ENCODE peak calls at places on chromosomes 12 and 14, in four cellular contexts. G is lung, A is fibroblast of the aortic adventitia, J is adipocyte. M is an unnamed sample.

GRCh38 chr14:101810897-101811620 is 49.5 kb downstream of the PPP2R5C start:
- DNase-seq in J (peak), A (peak), G (no peak), M (no peak)

GRCh38 chr12:90076851-90077319 is 368.2 kb upstream of the ATP2B1 start:
- DNase-seq in J (no peak), A (no peak), G (no peak), M (no peak)

GRCh38 chr14:80996049-80996901 is 40.9 kb downstream of the TSHR start:
- DNase-seq in A (peak), G (no peak), J (peak), M (peak)

GRCh38 chr12:23083267-23083666 is 458.3 kb downstream of the ETNK1 start:
- DNase-seq in A (peak), J (no peak), G (no peak), M (no peak)

GRCh38 chr12:3049596-3050314 is 27.4 kb upstream of the TSPAN9 start:
- DNase-seq in J (no peak), A (no peak), G (no peak), M (peak)

GRCh38 chr12:130049666-130050065 is 112.6 kb upstream of the FZD10 start:
- DNase-seq in G (no peak), J (no peak), A (no peak), M (no peak)

GRCh38 chr14:22163051-22163450 is 426.0 kb downstream of the DAD1 start:
- DNase-seq in A (no peak), G (no peak), J (no peak), M (peak)

GRCh38 chr14:61561144-61561543 is 134.2 kb upstream of the HIF1A start:
- DNase-seq in J (peak), G (no peak), A (peak), M (no peak)

GRCh38 chr14:89227490-89227834 is 189.6 kb downstream of the FOXN3 start:
- DNase-seq in A (no peak), G (no peak), J (no peak), M (no peak)

GRCh38 chr12:121167232-121167820 is 34.6 kb downstream of the P2RX7 start:
- DNase-seq in G (no peak), A (peak), J (peak), M (no peak)

GRCh38 chr12:97276198-97276580 is 186.4 kb upstream of the RMST start:
- DNase-seq in J (no peak), A (no peak), G (no peak), M (no peak)

GRCh38 chr12:130220361-130220760 is 58.1 kb downstream of the FZD10 start:
- DNase-seq in G (no peak), A (no peak), J (no peak), M (no peak)

GRCh38 chr12:27158322-27158721 is 75.9 kb upstream of the C12orf71 start:
- DNase-seq in G (no peak), J (no peak), A (no peak), M (no peak)

GRCh38 chr12:52370906-52371608 is 3.8 kb upstream of the KRT85 start:
- DNase-seq in J (peak), A (peak), G (no peak), M (no peak)

GRCh38 chr14:73025544-73025943 is 1.4 kb downstream of the ZFYVE1 start:
- DNase-seq in J (peak), G (no peak), A (peak), M (no peak)

GRCh38 chr12:33438890-33439586 is 581 bp downstream of the SYT10 start:
- DNase-seq in A (peak), G (no peak), J (no peak), M (no peak)

GRCh38 chr12:124774462-124775167 is 89.0 kb downstream of the SCARB1 start:
- DNase-seq in A (peak), G (no peak), J (peak), M (peak)

GRCh38 chr12:97968641-97969171 is 506.1 kb downstream of the RMST start:
- DNase-seq in G (no peak), A (no peak), J (no peak), M (no peak)

GRCh38 chr14:99137001-99137700 is 134.8 kb downstream of the BCL11B start:
- DNase-seq in A (no peak), G (peak), J (no peak), M (no peak)

GRCh38 chr14:67517083-67517482 is 16.0 kb upstream of the PLEKHH1 start:
- DNase-seq in J (peak), A (peak), G (no peak), M (no peak)

GRCh38 chr12:79016181-79016580 is 151.6 kb downstream of the SYT1 start:
- DNase-seq in A (no peak), G (no peak), J (no peak), M (no peak)

GRCh38 chr12:41629606-41630005 is 441.5 kb downstream of the PDZRN4 start:
- DNase-seq in J (no peak), A (no peak), G (no peak), M (no peak)

GRCh38 chr12:93653712-93654111 is 23.5 kb upstream of the CRADD start:
- DNase-seq in A (no peak), J (no peak), G (no peak), M (no peak)

GRCh38 chr14:104212206-104213095 is 74.1 kb downstream of the KIF26A start:
- DNase-seq in A (no peak), G (no peak), J (no peak), M (no peak)

GRCh38 chr12:111846016-111846415 is 4.0 kb downstream of the MAPKAPK5 start:
- DNase-seq in G (no peak), A (peak), J (no peak), M (no peak)

GRCh38 chr14:101183376-101184103 is 280.0 kb upstream of the RTL1 start:
- DNase-seq in G (peak), A (no peak), J (no peak), M (peak)

DNA sequence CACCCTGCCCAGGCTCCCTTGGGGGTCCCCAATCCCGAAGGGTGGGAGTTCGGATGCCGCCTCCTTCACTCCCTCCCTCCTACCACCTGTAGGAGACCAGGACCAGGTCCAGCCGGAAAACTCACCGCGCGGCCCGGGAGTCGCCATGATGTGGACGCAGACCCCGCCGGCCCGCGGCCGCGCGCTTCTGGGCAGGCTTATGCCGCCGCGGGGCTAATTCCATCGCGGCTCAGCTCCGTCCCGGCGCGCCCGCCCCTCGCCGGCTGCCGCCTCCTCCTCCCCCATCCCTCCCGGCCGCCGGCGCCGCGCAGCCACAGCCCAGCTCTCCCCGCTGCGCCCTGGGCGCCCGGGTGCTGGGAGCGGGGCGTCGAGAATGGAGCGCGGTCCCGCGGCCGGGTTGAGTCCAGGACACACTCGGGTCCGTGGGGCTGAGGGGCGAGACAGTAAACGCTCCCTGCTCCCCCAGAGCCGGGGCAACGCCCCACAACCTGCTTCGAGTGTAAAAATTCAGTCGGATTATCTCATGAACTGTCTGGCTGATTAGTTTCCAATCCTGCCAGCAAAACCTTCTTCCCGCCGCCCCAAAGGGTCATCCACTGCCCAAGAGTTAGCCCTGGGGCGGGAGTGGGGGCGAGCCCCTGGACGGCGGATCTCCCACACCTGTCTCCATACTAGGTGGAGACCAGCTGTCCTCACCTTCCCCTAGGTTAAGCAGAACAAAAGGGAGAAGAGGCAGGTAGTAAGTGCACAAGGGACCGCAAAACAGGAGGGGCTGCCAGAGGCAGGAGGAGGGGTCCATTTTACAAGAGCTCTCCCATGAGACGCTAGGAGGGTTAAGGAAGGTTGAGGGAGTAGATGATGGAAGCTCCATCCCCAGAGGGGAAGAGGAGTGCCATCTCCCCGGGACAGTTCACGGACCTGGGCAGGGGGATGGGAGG is at the start of gene ANO2:
- DNase-seq in A (no peak), G (no peak), J (peak), M (peak)
- H3K4me3 ChIP-seq in A (peak), G (no peak), J (peak), M (peak)

GRCh38 chr12:123571343-123571813 is 13.0 kb upstream of the TMED2 start:
- DNase-seq in J (peak), A (peak), G (peak), M (peak)
- H3K4me3 ChIP-seq in J (no peak), A (no peak), G (no peak), M (no peak)

GRCh38 chr14:91398192-91398591 is 19.4 kb downstream of the CCDC88C start:
- DNase-seq in J (no peak), G (no peak), A (no peak), M (no peak)

GRCh38 chr14:91401751-91402150 is 15.9 kb downstream of the CCDC88C start:
- DNase-seq in A (no peak), G (no peak), J (no peak), M (no peak)

GRCh38 chr14:91398707-91399106 is 18.9 kb downstream of the CCDC88C start:
- DNase-seq in J (no peak), A (no peak), G (no peak), M (no peak)

GRCh38 chr14:91400696-91401095 is 16.9 kb downstream of the CCDC88C start:
- DNase-seq in G (no peak), J (no peak), A (peak), M (no peak)

DNA sequence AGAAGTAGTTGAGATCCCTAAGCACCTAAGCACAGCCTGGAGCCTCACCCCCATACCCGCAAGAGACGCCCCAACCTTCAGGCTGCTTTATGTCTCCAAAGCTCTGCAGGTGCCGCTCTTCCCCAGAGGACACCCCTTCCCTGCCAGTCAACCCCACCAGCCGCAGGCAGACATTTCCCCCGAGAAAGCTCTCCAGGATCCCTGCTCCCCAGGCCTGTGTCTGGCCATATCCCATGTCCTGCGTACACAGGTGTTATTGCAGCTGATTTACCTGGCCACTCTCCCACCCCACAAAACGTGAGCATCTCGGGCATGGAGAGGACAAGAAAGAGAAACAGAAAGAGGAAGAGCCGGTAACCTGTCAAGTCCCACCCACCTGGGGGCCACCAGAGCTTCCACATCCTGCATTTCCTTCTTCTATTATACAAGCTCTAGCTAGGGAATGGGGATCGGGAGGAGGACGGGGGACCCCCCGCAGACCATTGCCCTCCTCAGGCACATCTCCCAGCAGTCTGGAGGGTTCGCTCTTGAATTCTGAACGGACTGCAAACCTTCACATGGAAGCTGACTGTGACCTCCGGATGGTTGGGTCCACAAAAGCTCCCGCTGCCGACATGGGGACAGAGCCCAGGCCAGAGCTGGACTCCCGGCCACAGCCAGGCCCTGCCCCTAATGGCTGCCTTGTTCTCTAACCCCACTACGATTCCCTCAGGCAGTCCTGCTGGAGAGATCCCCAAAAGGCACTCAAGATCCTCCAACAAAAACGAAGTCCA is 17.6 kb downstream of the CCDC88C start:
- DNase-seq in A (no peak), G (no peak), J (no peak), M (no peak)
- H3K4me3 ChIP-seq in A (no peak), G (no peak), J (no peak), M (no peak)

DNA sequence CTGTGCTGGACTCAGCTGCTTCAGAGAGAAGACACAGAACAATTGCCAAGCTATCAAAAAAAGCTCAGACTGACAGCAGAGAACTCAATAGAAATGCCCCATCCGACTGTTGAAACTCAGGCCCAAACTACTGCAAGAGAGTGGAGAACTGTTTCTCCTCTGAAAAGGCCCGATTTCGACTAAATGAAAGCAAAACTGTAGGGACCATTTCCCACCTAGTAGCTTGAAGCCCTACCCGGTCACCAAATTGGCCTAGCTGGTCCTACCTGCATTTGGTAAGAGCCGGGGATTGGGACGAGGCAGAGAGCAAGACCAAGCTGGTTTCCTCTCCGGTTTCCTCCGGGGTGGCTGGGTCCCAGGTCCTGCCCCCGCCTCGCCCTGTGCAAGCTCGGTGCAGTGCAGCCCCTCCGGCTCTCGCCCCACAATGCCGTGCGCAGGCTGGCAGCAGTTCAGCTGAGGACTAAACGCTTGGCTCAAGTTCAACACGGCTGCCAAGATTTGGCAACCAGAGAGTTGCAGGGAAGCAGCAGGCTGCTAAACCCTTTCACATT is 1180.6 kb downstream of the VRK1 start:
- DNase-seq in J (no peak), G (peak), A (peak), M (peak)
- H3K4me3 ChIP-seq in J (peak), G (no peak), A (peak), M (peak)

GRCh38 chr14:74954232-74954946 is 1.0 kb downstream of the PGF start:
- DNase-seq in G (no peak), J (no peak), A (no peak), M (peak)
- H3K4me3 ChIP-seq in G (peak), J (peak), A (peak), M (peak)

GRCh38 chr12:108634225-108634795 is 616 bp upstream of the SELPLG start:
- DNase-seq in A (no peak), G (peak), J (no peak), M (no peak)
- H3K4me3 ChIP-seq in A (no peak), G (no peak), J (no peak), M (no peak)

GRCh38 chr12:57783466-57783801 is 847 bp downstream of the TSFM start:
- DNase-seq in J (no peak), G (no peak), A (no peak), M (no peak)
- H3K4me3 ChIP-seq in J (peak), G (peak), A (peak), M (peak)

GRCh38 chr14:51862839-51863235 is 2.4 kb downstream of the GNG2 start:
- DNase-seq in G (no peak), J (no peak), A (no peak), M (no peak)
- H3K4me3 ChIP-seq in G (no peak), J (peak), A (no peak), M (no peak)

DNA sequence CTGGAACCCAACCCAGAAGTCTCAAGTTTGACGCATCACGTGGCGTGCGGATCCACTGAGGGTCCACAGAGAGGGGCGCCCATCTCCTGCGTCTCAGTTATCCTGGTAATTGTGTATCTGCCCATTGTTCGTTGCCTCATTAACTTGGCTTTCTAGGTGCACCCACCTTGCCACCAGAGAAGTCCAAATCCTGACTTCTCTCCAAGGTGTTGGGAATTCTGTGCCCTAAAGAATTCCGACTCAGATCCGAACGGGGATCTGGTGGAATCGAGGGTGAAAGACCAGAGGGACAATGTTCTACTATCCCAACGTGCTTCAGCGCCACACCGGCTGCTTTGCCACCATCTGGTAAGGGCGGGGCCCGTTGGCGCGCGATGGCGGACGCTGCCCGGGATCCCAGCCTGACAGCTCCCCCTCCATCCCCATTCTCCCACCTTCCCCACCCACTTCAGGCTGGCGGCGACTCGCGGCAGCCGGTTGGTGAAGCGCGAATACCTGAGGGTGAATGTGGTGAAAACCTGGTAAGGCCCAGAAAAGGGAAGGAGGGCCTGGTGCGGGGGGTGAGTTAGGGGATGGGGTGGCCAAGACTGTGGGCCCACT is 481 bp downstream of the REC8 start:
- DNase-seq in J (no peak), G (no peak), A (no peak), M (no peak)
- H3K4me3 ChIP-seq in J (no peak), G (peak), A (no peak), M (no peak)

M was measured in A673.